ENCODE peak calls at places on chromosomes 13 and 19, in five cellular contexts. E, G, K, V and T are unnamed samples.
A peak's percentile ranks its signal among the peaks of the same experiment; 100 is the strongest.

GRCh38 chr13:94559201-94559795 is 36.7 kb downstream of the TGDS start:
- DNase-seq in E (no peak), G (no peak), K (no peak), V (no peak), T (no peak)

GRCh38 chr13:58773280-58773859 is 1141.8 kb downstream of the PCDH17 start:
- DNase-seq in E (no peak), G (no peak), K (no peak), V (no peak), T (peak; percentile 50)

GRCh38 chr13:75726313-75726712 is 90.2 kb downstream of the LMO7 start:
- DNase-seq in E (no peak), G (no peak), K (no peak), V (no peak), T (no peak)

GRCh38 chr13:70964124-70964523 is 855.9 kb upstream of the KLHL1 start:
- DNase-seq in E (no peak), G (peak; percentile 3), K (no peak), V (no peak), T (no peak)

GRCh38 chr13:53007872-53008271 is 20.7 kb upstream of the OLFM4 start:
- DNase-seq in E (no peak), G (no peak), K (no peak), V (no peak), T (no peak)

GRCh38 chr19:46731007-46731501 is 14.1 kb upstream of the PRKD2 start:
- DNase-seq in E (peak; percentile 89), G (peak; percentile 83), K (no peak), V (no peak), T (no peak)

GRCh38 chr19:50008532-50008931 is 16.6 kb downstream of the VRK3 start:
- DNase-seq in E (no peak), G (no peak), K (no peak), V (no peak), T (no peak)

GRCh38 chr13:106961219-106961618 is 393.3 kb upstream of the ARGLU1 start:
- DNase-seq in E (no peak), G (no peak), K (no peak), V (no peak), T (no peak)

GRCh38 chr19:40078377-40078776 is 12.4 kb downstream of the ZNF780A start:
- DNase-seq in E (peak; percentile 4), G (no peak), K (no peak), V (no peak), T (no peak)

GRCh38 chr19:58563823-58564222 is 5.4 kb upstream of the UBE2M start:
- DNase-seq in E (no peak), G (no peak), K (no peak), V (no peak), T (peak; percentile 40)

GRCh38 chr19:19464339-19465098 is 50.8 kb downstream of the TSSK6 start:
- DNase-seq in E (peak; percentile 78), G (peak; percentile 81), K (no peak), V (no peak), T (no peak)

GRCh38 chr19:4977299-4978174 is 8.6 kb downstream of the KDM4B start:
- DNase-seq in E (peak; percentile 87), G (peak; percentile 67), K (no peak), V (peak; percentile 65), T (peak; percentile 91)

GRCh38 chr19:23415561-23416191 is 20.4 kb upstream of the ZNF91 start:
- DNase-seq in E (peak; percentile 45), G (peak; percentile 12), K (no peak), V (peak; percentile 41), T (no peak)

GRCh38 chr19:49840321-49840720 is 10.6 kb upstream of the PTOV1 start:
- DNase-seq in E (no peak), G (no peak), K (no peak), V (no peak), T (no peak)

GRCh38 chr13:28035146-28035782 is 46.8 kb upstream of the URAD start:
- DNase-seq in E (no peak), G (peak; percentile 49), K (no peak), V (no peak), T (no peak)

GRCh38 chr13:45615501-45616101 is at the start of gene ERICH6B:
- DNase-seq in E (no peak), G (no peak), K (no peak), V (no peak), T (no peak)

GRCh38 chr19:1324792-1325567 is 39.3 kb downstream of the EFNA2 start:
- DNase-seq in E (peak; percentile 80), G (peak; percentile 70), K (peak; percentile 39), V (peak; percentile 64), T (peak; percentile 81)

GRCh38 chr13:58955546-58956385 is 1208.0 kb downstream of the DIAPH3 start:
- DNase-seq in E (no peak), G (no peak), K (no peak), V (no peak), T (no peak)

GRCh38 chr19:17606786-17607185 is 51.3 kb downstream of the COLGALT1 start:
- DNase-seq in E (no peak), G (no peak), K (no peak), V (no peak), T (no peak)